ENCODE peak calls at places on chromosome 7, in ten cellular contexts. One of them, this sample, is unnamed.
A peak's percentile ranks its signal among the peaks of the same experiment; 100 is the strongest.

GRCh38 chr7:99006739-99007424 is 128.6 kb downstream of the TRRAP start:
- DNase-seq in fibroblast of lung: no peak
- DNase-seq in HS-27A: no peak
- DNase-seq in cardiac muscle cell: no peak
- DNase-seq in KBM-7: no peak
- DNase-seq in activated CD8-positive, alpha-beta memory T cell treated with anti-CD3 and anti-CD28 coated beads for 1 hour: no peak
- DNase-seq in WTC11: no peak
- DNase-seq in WERI-Rb-1: no peak
- DNase-seq in NCI-H1417: no peak
- DNase-seq in stimulated activated effector memory CD8-positive, alpha-beta T cell treated with anti-CD3 and anti-CD28 coated beads, Interleukin-12 subunit alpha, Interleukin-12 subunit beta, amount 100 ng/mL, for 72 hours: no peak
- DNase-seq in this sample: no peak

GRCh38 chr7:100965723-100966541 is 3.4 kb upstream of the MUC12 start:
- DNase-seq in fibroblast of lung: peak; percentile 25
- DNase-seq in HS-27A: no peak
- DNase-seq in cardiac muscle cell: peak; percentile 94
- DNase-seq in KBM-7: peak; percentile 84
- DNase-seq in activated CD8-positive, alpha-beta memory T cell treated with anti-CD3 and anti-CD28 coated beads for 1 hour: peak; percentile 69
- DNase-seq in WTC11: peak; percentile 99
- DNase-seq in WERI-Rb-1: peak; percentile 80
- DNase-seq in NCI-H1417: no peak
- DNase-seq in stimulated activated effector memory CD8-positive, alpha-beta T cell treated with anti-CD3 and anti-CD28 coated beads, Interleukin-12 subunit alpha, Interleukin-12 subunit beta, amount 100 ng/mL, for 72 hours: peak; percentile 96
- DNase-seq in this sample: peak; percentile 94

GRCh38 chr7:129225206-129225930 is 538 bp downstream of the AHCYL2 start:
- DNase-seq in fibroblast of lung: peak; percentile 48
- DNase-seq in HS-27A: no peak
- DNase-seq in cardiac muscle cell: peak; percentile 74
- DNase-seq in KBM-7: peak; percentile 72
- DNase-seq in activated CD8-positive, alpha-beta memory T cell treated with anti-CD3 and anti-CD28 coated beads for 1 hour: peak; percentile 25
- DNase-seq in WTC11: peak; percentile 68
- DNase-seq in WERI-Rb-1: peak; percentile 50
- DNase-seq in NCI-H1417: peak; percentile 91
- DNase-seq in stimulated activated effector memory CD8-positive, alpha-beta T cell treated with anti-CD3 and anti-CD28 coated beads, Interleukin-12 subunit alpha, Interleukin-12 subunit beta, amount 100 ng/mL, for 72 hours: peak; percentile 48
- DNase-seq in this sample: no peak

GRCh38 chr7:56078196-56078595 is 14.1 kb downstream of the SUMF2 start:
- DNase-seq in fibroblast of lung: no peak
- DNase-seq in HS-27A: no peak
- DNase-seq in cardiac muscle cell: no peak
- DNase-seq in KBM-7: no peak
- DNase-seq in activated CD8-positive, alpha-beta memory T cell treated with anti-CD3 and anti-CD28 coated beads for 1 hour: no peak
- DNase-seq in WTC11: no peak
- DNase-seq in WERI-Rb-1: no peak
- DNase-seq in NCI-H1417: no peak
- DNase-seq in stimulated activated effector memory CD8-positive, alpha-beta T cell treated with anti-CD3 and anti-CD28 coated beads, Interleukin-12 subunit alpha, Interleukin-12 subunit beta, amount 100 ng/mL, for 72 hours: no peak
- DNase-seq in this sample: no peak

GRCh38 chr7:12814107-12814506 is 126.7 kb downstream of the ARL4A start:
- DNase-seq in fibroblast of lung: no peak
- DNase-seq in HS-27A: no peak
- DNase-seq in cardiac muscle cell: no peak
- DNase-seq in KBM-7: no peak
- DNase-seq in activated CD8-positive, alpha-beta memory T cell treated with anti-CD3 and anti-CD28 coated beads for 1 hour: no peak
- DNase-seq in WTC11: no peak
- DNase-seq in WERI-Rb-1: no peak
- DNase-seq in NCI-H1417: no peak
- DNase-seq in stimulated activated effector memory CD8-positive, alpha-beta T cell treated with anti-CD3 and anti-CD28 coated beads, Interleukin-12 subunit alpha, Interleukin-12 subunit beta, amount 100 ng/mL, for 72 hours: no peak
- DNase-seq in this sample: no peak

GRCh38 chr7:73822319-73823173 is 8.2 kb upstream of the CLDN4 start:
- DNase-seq in fibroblast of lung: peak; percentile 95
- DNase-seq in HS-27A: peak; percentile 95
- DNase-seq in cardiac muscle cell: no peak
- DNase-seq in KBM-7: no peak
- DNase-seq in activated CD8-positive, alpha-beta memory T cell treated with anti-CD3 and anti-CD28 coated beads for 1 hour: no peak
- DNase-seq in WTC11: no peak
- DNase-seq in WERI-Rb-1: peak; percentile 95
- DNase-seq in NCI-H1417: no peak
- DNase-seq in stimulated activated effector memory CD8-positive, alpha-beta T cell treated with anti-CD3 and anti-CD28 coated beads, Interleukin-12 subunit alpha, Interleukin-12 subunit beta, amount 100 ng/mL, for 72 hours: no peak
- DNase-seq in this sample: no peak

GRCh38 chr7:42103020-42103419 is 134.0 kb downstream of the GLI3 start:
- DNase-seq in fibroblast of lung: no peak
- DNase-seq in HS-27A: no peak
- DNase-seq in cardiac muscle cell: no peak
- DNase-seq in KBM-7: no peak
- DNase-seq in activated CD8-positive, alpha-beta memory T cell treated with anti-CD3 and anti-CD28 coated beads for 1 hour: no peak
- DNase-seq in WTC11: no peak
- DNase-seq in WERI-Rb-1: no peak
- DNase-seq in NCI-H1417: no peak
- DNase-seq in stimulated activated effector memory CD8-positive, alpha-beta T cell treated with anti-CD3 and anti-CD28 coated beads, Interleukin-12 subunit alpha, Interleukin-12 subunit beta, amount 100 ng/mL, for 72 hours: no peak
- DNase-seq in this sample: no peak

GRCh38 chr7:51019891-51020855 is 237.5 kb upstream of the GRB10 start:
- DNase-seq in fibroblast of lung: peak; percentile 32
- DNase-seq in HS-27A: no peak
- DNase-seq in cardiac muscle cell: no peak
- DNase-seq in KBM-7: no peak
- DNase-seq in activated CD8-positive, alpha-beta memory T cell treated with anti-CD3 and anti-CD28 coated beads for 1 hour: no peak
- DNase-seq in WTC11: no peak
- DNase-seq in WERI-Rb-1: no peak
- DNase-seq in NCI-H1417: no peak
- DNase-seq in stimulated activated effector memory CD8-positive, alpha-beta T cell treated with anti-CD3 and anti-CD28 coated beads, Interleukin-12 subunit alpha, Interleukin-12 subunit beta, amount 100 ng/mL, for 72 hours: no peak
- DNase-seq in this sample: no peak